ENCODE peak calls at places on chromosomes 16 and 17, in five cellular contexts. One of them, this sample, is unnamed.

GRCh38 chr17:55432358-55433028 is 10.9 kb upstream of the MMD start:
- DNase-seq in myocyte: no peak
- DNase-seq in GDM1: no peak
- DNase-seq in AG09309: no peak
- DNase-seq in NCI-H1930: no peak
- DNase-seq in this sample: no peak

GRCh38 chr16:9248162-9248561 is 156.7 kb downstream of the HAPSTR1 start:
- DNase-seq in myocyte: no peak
- DNase-seq in GDM1: no peak
- DNase-seq in AG09309: no peak
- DNase-seq in NCI-H1930: no peak
- DNase-seq in this sample: no peak

GRCh38 chr17:28997811-28998210 is 8.0 kb downstream of the SEZ6 start:
- DNase-seq in myocyte: peak; percentile 71
- DNase-seq in GDM1: no peak
- DNase-seq in AG09309: no peak
- DNase-seq in NCI-H1930: no peak
- DNase-seq in this sample: no peak

GRCh38 chr17:82356845-82357355 is 2.1 kb upstream of the TEX19 start:
- DNase-seq in myocyte: peak; percentile 88
- DNase-seq in GDM1: no peak
- DNase-seq in AG09309: no peak
- DNase-seq in NCI-H1930: no peak
- DNase-seq in this sample: no peak

GRCh38 chr16:64339052-64339770 is 782.7 kb downstream of the CDH11 start:
- DNase-seq in myocyte: peak; percentile 71
- DNase-seq in GDM1: no peak
- DNase-seq in AG09309: peak; percentile 65
- DNase-seq in NCI-H1930: no peak
- DNase-seq in this sample: no peak

GRCh38 chr17:9566067-9566466 is 9.6 kb downstream of the STX8 start:
- DNase-seq in myocyte: no peak
- DNase-seq in GDM1: no peak
- DNase-seq in AG09309: no peak
- DNase-seq in NCI-H1930: peak; percentile 50
- DNase-seq in this sample: no peak

GRCh38 chr16:2690852-2691251 is 8.5 kb downstream of the KCTD5 start:
- DNase-seq in myocyte: no peak
- DNase-seq in GDM1: no peak
- DNase-seq in AG09309: no peak
- DNase-seq in NCI-H1930: no peak
- DNase-seq in this sample: no peak

GRCh38 chr16:324451-325334 is 27.8 kb downstream of the AXIN1 start:
- DNase-seq in myocyte: no peak
- DNase-seq in GDM1: peak; percentile 44
- DNase-seq in AG09309: no peak
- DNase-seq in NCI-H1930: no peak
- DNase-seq in this sample: no peak

GRCh38 chr17:63039342-63039741 is 73.3 kb downstream of the TANC2 start:
- DNase-seq in myocyte: no peak
- DNase-seq in GDM1: no peak
- DNase-seq in AG09309: no peak
- DNase-seq in NCI-H1930: no peak
- DNase-seq in this sample: no peak

GRCh38 chr17:64095144-64095882 is 34.6 kb downstream of the ERN1 start:
- DNase-seq in myocyte: peak; percentile 72
- DNase-seq in GDM1: no peak
- DNase-seq in AG09309: no peak
- DNase-seq in NCI-H1930: no peak
- DNase-seq in this sample: peak; percentile 35

GRCh38 chr16:73043828-73044493 is 4.0 kb downstream of the ZFHX3 start:
- DNase-seq in myocyte: peak; percentile 73
- DNase-seq in GDM1: no peak
- DNase-seq in AG09309: no peak
- DNase-seq in NCI-H1930: no peak
- DNase-seq in this sample: no peak

GRCh38 chr16:67431077-67431804 is at the start of gene HSD11B2:
- DNase-seq in myocyte: peak; percentile 79
- DNase-seq in GDM1: no peak
- DNase-seq in AG09309: no peak
- DNase-seq in NCI-H1930: peak; percentile 48
- DNase-seq in this sample: no peak